ENCODE peak calls at places on chromosomes 11 and 22, in five cellular contexts. M is OCI-LY7, B is GM23248, S is GM23338, Z is hepatocyte. G is an unnamed sample.

GRCh38 chr11:94786264-94787126 is 18.3 kb downstream of the AMOTL1 start:
- DNase-seq in M (peak; percentile 20), B (peak; percentile 52), S (peak; percentile 69), Z (no peak), G (peak; percentile 46)

GRCh38 chr22:41043727-41044126 is 48.7 kb upstream of the EP300 start:
- DNase-seq in M (no peak), B (no peak), S (no peak), Z (no peak), G (no peak)

GRCh38 chr22:17590586-17590985 is 27.3 kb downstream of the SLC25A18 start:
- DNase-seq in M (no peak), B (no peak), S (no peak), Z (no peak), G (no peak)

GRCh38 chr11:36186340-36186739 is 102.9 kb downstream of the COMMD9 start:
- DNase-seq in M (no peak), B (peak; percentile 20), S (no peak), Z (no peak), G (no peak)

GRCh38 chr11:119320593-119321524 is 3.9 kb upstream of the MCAM start:
- DNase-seq in M (peak; percentile 65), B (peak; percentile 70), S (peak; percentile 77), Z (peak; percentile 67), G (no peak)

GRCh38 chr11:2459796-2460531 is 15.2 kb downstream of the KCNQ1 start:
- DNase-seq in M (no peak), B (no peak), S (peak; percentile 24), Z (no peak), G (peak; percentile 36)

GRCh38 chr22:48432721-48433518 is 1394.8 kb downstream of the BRD1 start:
- DNase-seq in M (no peak), B (peak; percentile 70), S (no peak), Z (no peak), G (no peak)

GRCh38 chr11:60844045-60844869 is 2.3 kb downstream of the CCDC86 start:
- DNase-seq in M (no peak), B (peak; percentile 70), S (no peak), Z (no peak), G (no peak)

GRCh38 chr11:99513368-99513767 is 492.6 kb downstream of the CNTN5 start:
- DNase-seq in M (no peak), B (no peak), S (no peak), Z (no peak), G (no peak)

GRCh38 chr22:42990131-42990838 is 24.7 kb downstream of the PACSIN2 start:
- DNase-seq in M (no peak), B (peak; percentile 97), S (peak; percentile 51), Z (peak; percentile 72), G (no peak)

GRCh38 chr11:123184531-123184930 is 10.5 kb downstream of the CLMP start:
- DNase-seq in M (no peak), B (peak; percentile 45), S (no peak), Z (no peak), G (no peak)

GRCh38 chr11:123543796-123544195 is 110.6 kb downstream of the SCN3B start:
- DNase-seq in M (no peak), B (peak; percentile 92), S (no peak), Z (peak; percentile 52), G (no peak)

GRCh38 chr11:77196961-77197360 is 68.9 kb downstream of the MYO7A start:
- DNase-seq in M (no peak), B (no peak), S (no peak), Z (no peak), G (no peak)
- TF ChIP-seq EZH2phosphoT487 in M (no peak), B (no peak), S (no peak), Z (no peak), G (no peak)

GRCh38 chr11:124608146-124608545 is 3.1 kb upstream of the PANX3 start:
- DNase-seq in M (no peak), B (no peak), S (no peak), Z (peak; percentile 47), G (no peak)

GRCh38 chr11:124612567-124613245 is 1.5 kb downstream of the PANX3 start:
- DNase-seq in M (no peak), B (peak; percentile 14), S (no peak), Z (peak; percentile 17), G (no peak)

GRCh38 chr11:124611016-124611571 is at the start of gene PANX3:
- DNase-seq in M (no peak), B (no peak), S (no peak), Z (no peak), G (no peak)

GRCh38 chr11:124610295-124610694 is 933 bp upstream of the PANX3 start:
- DNase-seq in M (no peak), B (no peak), S (no peak), Z (no peak), G (no peak)

DNA sequence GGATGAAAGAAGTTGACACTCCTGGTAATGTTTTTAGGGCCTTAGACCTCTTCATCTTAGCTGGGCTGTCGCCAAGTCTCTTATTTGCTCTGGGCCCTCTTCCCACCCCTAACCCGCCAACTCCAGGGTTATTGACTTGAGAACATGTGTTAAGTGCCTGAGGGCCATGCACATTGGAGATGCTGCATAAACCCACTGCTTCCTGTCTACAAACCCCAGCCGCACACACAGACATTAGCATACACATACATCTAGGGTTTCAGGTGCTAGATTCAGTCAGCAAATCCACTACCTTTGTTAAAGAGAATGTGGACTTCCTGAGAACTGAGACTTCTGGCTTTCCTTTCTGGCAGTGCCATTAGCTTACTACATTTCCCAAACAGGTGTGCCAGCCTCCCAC is 817 bp downstream of the PANX3 start:
- DNase-seq in M (no peak), B (no peak), S (no peak), Z (no peak), G (no peak)
- H3K4me1 ChIP-seq in M (no peaks in the 10 kb centered on the region), B (no peaks in the 10 kb centered on the region), S (no peaks in the 10 kb centered on the region), Z (no peaks in the 10 kb centered on the region), G (no peaks in the 10 kb centered on the region)

GRCh38 chr11:68142028-68142412 is 20.8 kb upstream of the CHKA start:
- DNase-seq in M (no peak), B (no peak), S (no peak), Z (no peak), G (no peak)

GRCh38 chr11:68142441-68143309 is 21.5 kb upstream of the CHKA start:
- DNase-seq in M (no peak), B (no peak), S (no peak), Z (no peak), G (no peak)

GRCh38 chr11:68139395-68139794 is 18.2 kb upstream of the CHKA start:
- DNase-seq in M (no peak), B (no peak), S (no peak), Z (no peak), G (no peak)

GRCh38 chr11:68141247-68142027 is 20.2 kb upstream of the CHKA start:
- DNase-seq in M (no peak), B (no peak), S (no peak), Z (no peak), G (no peak)

GRCh38 chr11:68140496-68141246 is 19.5 kb upstream of the CHKA start:
- DNase-seq in M (no peak), B (no peak), S (no peak), Z (no peak), G (peak; percentile 57)
- TF ChIP-seq EZH2phosphoT487 in M (no peak), B (no peak), S (no peak), Z (no peak), G (no peak)

DNA sequence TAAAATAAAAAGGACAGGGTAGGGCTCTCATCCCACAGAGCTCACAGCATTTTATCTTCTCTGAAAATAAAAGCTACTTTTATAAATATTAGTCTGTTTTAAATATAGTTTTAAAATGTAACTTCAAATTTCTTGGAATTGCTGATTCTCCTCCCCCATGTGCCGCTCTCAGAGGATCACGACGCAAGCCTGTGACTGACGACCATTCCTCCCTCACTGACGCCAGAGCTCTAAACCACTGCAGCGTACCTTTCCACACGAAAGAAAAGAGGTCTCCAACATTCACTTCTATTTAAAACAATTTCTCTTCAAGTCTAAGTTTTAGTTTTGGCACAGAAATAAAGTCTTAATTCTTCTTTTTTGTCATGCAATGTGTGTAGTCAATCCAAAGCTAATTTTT is 9.3 kb downstream of the TOLLIP start:
- DNase-seq in M (no peak), B (no peak), S (no peak), Z (no peak), G (no peak)
- H3K4me1 ChIP-seq in M (no peaks in the 10 kb centered on the region), B (peaks cover 11% of the 10 kb centered on the region), S (peaks cover 5% of the 10 kb centered on the region), Z (peaks cover 48% of the 10 kb centered on the region), G (no peaks in the 10 kb centered on the region)

DNA sequence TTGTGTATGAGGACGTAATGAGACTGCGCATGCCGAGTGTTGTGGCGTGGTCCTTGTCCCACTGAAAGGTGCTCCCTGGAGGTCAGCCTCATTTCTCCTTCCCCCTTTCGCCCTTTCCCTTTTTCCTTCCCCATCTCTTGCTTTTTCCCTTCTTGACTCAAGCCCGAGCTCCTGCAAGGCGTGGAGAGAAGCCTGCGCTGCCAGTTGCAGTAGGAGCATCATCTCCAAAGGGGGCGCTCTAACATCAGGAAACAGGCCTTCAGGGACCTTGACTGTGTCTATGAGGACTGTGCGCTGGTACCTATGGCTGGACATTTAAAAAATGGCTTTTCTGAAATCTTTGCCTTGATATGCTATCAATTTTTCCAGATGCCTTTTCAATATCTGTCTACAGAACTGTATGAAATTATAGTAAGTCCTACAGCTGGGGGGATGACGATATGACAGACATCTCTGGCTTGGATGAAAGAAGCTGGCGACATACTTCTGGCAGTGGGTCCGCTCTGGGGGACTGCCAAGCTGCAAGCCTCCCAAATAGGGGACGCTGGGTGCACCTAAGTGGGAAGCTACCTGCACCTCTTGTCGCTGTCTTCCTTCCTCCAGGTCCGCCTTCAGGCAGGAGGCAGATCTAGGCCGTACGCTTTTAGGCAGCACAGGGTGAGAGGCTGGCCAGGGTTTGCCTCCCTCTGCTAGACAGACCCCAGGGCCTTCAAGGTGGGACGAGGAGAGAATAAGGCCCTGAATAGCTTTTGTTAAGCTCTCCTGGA is 96.5 kb downstream of the NXPE2 start:
- DNase-seq in M (peak; percentile 40), B (peak; percentile 52), S (peak; percentile 90), Z (peak; percentile 86), G (peak; percentile 75)
- TF ChIP-seq EZH2phosphoT487 in M (no peak), B (no peak), S (no peak), Z (no peak), G (no peak)